ENCODE peak calls at places on chromosomes 4 and X, in four cellular contexts. U, Q, H and C are unnamed samples.
A peak's percentile ranks its signal among the peaks of the same experiment; 100 is the strongest.

GRCh38 chr4:182190306-182190705 is 52.9 kb upstream of the TENM3 start:
- DNase-seq in U (no peak), H (no peak), Q (no peak), C (no peak)

GRCh38 chrX:103098488-103098887 is 5.5 kb upstream of the NXF3 start:
- DNase-seq in H (no peak), U (no peak), Q (no peak), C (no peak)

GRCh38 chr4:87071401-87071800 is 136.6 kb downstream of the AFF1 start:
- DNase-seq in U (no peak), H (no peak), Q (peak; percentile 37), C (no peak)

GRCh38 chr4:181597766-181598165 is 645.4 kb upstream of the TENM3 start:
- DNase-seq in Q (no peak), U (no peak), H (no peak), C (no peak)

GRCh38 chrX:150080497-150080896 is 142.2 kb upstream of the EOLA2 start:
- DNase-seq in H (no peak), U (no peak), Q (no peak), C (no peak)

GRCh38 chr4:114598191-114599121 is at the start of gene UGT8:
- DNase-seq in Q (peak; percentile 87), H (no peak), U (no peak), C (peak; percentile 15)

GRCh38 chr4:184446132-184446531 is 28.2 kb downstream of the IRF2 start:
- DNase-seq in Q (no peak), H (no peak), U (no peak), C (no peak)

GRCh38 chr4:8230891-8231290 is 31.8 kb downstream of the SH3TC1 start:
- DNase-seq in Q (no peak), U (no peak), H (no peak), C (no peak)

GRCh38 chrX:74230094-74230493 is 73.9 kb upstream of the ZCCHC13 start:
- DNase-seq in Q (no peak), U (no peak), H (no peak), C (no peak)

GRCh38 chr4:89704651-89705395 is 132.1 kb downstream of the SNCA start:
- DNase-seq in H (no peak), U (no peak), Q (no peak), C (no peak)

GRCh38 chrX:36908801-36909403 is 99.3 kb upstream of the FAM47C start:
- DNase-seq in U (no peak), Q (no peak), H (no peak), C (no peak)

GRCh38 chr4:121155893-121156292 is 8.2 kb downstream of the TNIP3 start:
- DNase-seq in Q (no peak), U (no peak), H (peak; percentile 54), C (peak; percentile 53)
- H3K4me3 ChIP-seq in Q (no peak overlapping the region), U (no peak overlapping the region), H (peak overlapping the region; percentile 59), C (peak overlapping the region; percentile 35)

DNA sequence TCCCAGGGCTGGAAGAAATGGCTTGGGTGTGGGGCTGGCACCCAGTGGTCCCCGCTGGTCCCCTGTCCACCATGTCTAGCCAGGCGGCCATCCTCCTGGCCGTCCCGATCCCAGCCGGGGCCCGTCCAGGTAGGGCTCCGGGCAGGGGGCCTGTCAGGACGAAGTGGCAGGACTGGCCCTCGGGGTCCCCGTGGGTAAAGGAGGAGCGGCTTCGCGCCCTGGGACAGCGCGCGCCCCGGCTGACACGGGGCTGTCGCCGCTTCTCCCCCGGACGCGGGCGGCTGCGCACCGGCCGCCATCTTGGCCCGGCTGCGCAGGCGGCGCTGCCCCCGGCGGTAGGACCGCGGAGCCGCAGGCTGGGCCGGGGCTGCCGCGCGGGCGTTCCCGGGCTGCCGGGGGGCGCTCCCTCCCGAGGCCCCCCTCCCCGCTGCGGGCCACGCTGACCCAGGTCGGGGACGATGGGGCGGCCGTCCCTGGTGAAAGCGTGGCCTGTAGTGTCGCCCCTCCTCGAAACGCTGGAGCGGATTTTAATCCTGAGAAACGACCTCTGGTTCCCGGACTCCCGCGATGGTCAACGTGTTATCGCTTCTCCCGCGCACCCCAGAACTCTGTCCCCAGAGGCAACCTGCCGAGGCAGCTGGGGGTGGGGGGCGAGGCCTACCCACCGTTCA is 60.4 kb upstream of the BCOR start:
- DNase-seq in U (peak; percentile 38), Q (peak; percentile 44), H (no peak), C (peak; percentile 55)
- H3K27me3 ChIP-seq in U (peaks cover 3% of the 10 kb centered on the region), Q (no peaks in the 10 kb centered on the region), H (no peaks in the 10 kb centered on the region), C (no peaks in the 10 kb centered on the region)

GRCh38 chr4:175413561-175413960 is 398.5 kb downstream of the GPM6A start:
- DNase-seq in Q (no peak), H (no peak), U (no peak), C (no peak)
- H3K9me3 ChIP-seq in Q (no peaks in the 10 kb centered on the region), H (peaks cover 10% of the 10 kb centered on the region), U (no peaks in the 10 kb centered on the region), C (no peaks in the 10 kb centered on the region)

GRCh38 chrX:12137982-12138365 is 299 bp upstream of the FRMPD4 start:
- DNase-seq in U (no peak), H (no peak), Q (no peak), C (no peak)

GRCh38 chrX:12142661-12143060 is 4.4 kb downstream of the FRMPD4 start:
- DNase-seq in U (no peak), H (no peak), Q (no peak), C (no peak)

GRCh38 chrX:12139934-12140611 is 1.8 kb downstream of the FRMPD4 start:
- DNase-seq in H (no peak), Q (no peak), U (no peak), C (no peak)

GRCh38 chrX:12141511-12141910 is 3.2 kb downstream of the FRMPD4 start:
- DNase-seq in Q (no peak), U (no peak), H (no peak), C (no peak)

GRCh38 chrX:12138366-12139313 is at the start of gene FRMPD4:
- DNase-seq in H (no peak), Q (no peak), U (no peak), C (peak; percentile 33)
- H3K4me3 ChIP-seq in H (peak within 1 kb of the TSS; percentile 64), Q (no peak within 1 kb of the TSS), U (no peak within 1 kb of the TSS), C (peak within 1 kb of the TSS; percentile 33)

DNA sequence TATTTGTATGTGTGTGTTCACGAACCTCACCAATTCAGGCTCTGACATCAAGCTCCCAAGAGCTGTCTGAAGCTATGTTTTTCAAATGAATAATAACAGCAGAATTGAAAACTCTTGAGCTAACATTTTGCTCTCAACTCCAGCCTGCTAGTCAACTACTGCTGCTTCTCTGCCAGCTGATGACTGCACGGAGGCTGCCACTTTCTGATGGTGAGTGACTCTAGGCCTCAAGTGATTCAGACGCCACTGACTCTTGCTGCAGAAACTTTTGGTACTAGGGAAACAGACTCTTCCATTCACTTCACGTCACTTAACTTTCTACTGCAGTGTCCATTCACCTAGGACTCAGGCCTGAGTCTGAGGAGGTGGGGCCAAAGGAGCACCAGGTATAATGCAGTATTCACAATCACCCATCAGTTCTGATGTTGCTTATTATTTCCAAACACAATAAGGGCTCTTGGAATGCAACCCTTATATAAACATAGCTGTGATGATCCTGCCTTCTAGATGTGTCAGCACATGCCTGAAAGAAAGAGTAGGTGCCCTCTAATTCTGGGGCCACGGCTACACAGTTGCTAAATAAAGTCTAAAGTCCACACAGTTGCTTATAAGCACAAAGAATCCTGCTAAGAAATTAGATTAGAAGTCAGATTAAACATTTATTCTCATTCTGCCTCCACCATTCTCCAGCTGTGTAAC is 16.0 kb downstream of the PRDM8 start:
- DNase-seq in Q (no peak), H (no peak), U (no peak), C (peak; percentile 75)
- H3K27me3 ChIP-seq in Q (peaks cover 12% of the 10 kb centered on the region), H (no peaks in the 10 kb centered on the region), U (no peaks in the 10 kb centered on the region), C (no peaks in the 10 kb centered on the region)

DNA sequence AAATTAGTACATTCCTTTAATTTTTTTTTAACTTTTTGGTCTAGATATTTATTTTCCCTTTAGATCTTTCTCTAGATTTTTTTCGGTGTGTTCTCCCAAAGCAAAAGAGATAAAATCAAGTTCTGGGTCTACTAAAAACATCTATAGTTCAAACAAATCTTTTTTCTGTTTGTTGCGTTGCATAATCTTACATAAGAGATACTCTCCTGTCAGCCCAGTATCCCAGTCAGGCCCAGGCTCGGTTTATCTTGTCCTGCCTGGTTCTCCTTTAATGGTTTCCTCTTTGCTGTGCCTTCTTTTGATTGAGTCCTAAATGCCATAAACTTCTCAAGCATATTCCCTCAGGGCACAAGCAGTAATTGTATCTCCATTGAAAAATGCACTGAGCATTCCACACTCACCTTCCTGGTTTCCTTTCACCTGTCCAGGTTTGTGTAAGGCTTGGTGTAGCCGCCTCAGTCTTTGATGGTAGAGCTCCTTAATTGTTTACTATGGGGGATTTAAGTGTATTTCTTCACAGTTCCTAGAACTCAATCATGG is 104.9 kb downstream of the TMEM131L start:
- DNase-seq in H (no peak), Q (no peak), U (no peak), C (no peak)
- H3K9me3 ChIP-seq in H (no peaks in the 10 kb centered on the region), Q (no peaks in the 10 kb centered on the region), U (no peaks in the 10 kb centered on the region), C (no peaks in the 10 kb centered on the region)

DNA sequence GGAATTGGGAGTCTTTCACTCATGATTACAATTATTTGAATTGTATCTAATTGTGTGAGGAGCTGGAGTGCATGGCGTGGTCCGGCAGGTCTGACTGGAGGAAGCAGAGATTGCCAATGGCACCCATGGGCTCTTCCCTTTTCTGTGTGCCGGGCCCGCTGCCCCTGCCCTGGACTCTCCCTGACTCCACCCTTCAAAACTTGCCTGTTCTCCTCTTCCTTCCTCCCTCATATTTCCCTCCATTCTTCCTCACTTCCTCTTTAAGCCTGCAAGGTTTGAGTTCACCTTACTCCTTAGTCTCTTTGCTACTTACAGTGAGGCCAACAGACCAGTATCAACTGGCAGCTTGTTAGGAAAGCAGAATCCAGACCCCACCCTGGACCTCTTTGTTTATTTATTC is 6.5 kb upstream of the STBD1 start:
- DNase-seq in U (no peak), Q (no peak), H (no peak), C (no peak)
- H3K4me3 ChIP-seq in U (no peak overlapping the region), Q (no peak overlapping the region), H (no peak overlapping the region), C (no peak overlapping the region)

GRCh38 chr4:104128850-104129213 is 365.9 kb downstream of the CXXC4 start:
- DNase-seq in Q (no peak), H (no peak), U (no peak), C (no peak)
- H3K27me3 ChIP-seq in Q (no peaks in the 10 kb centered on the region), H (no peaks in the 10 kb centered on the region), U (no peaks in the 10 kb centered on the region), C (no peaks in the 10 kb centered on the region)

GRCh38 chrX:67781132-67781531 is 237.3 kb downstream of the AR start:
- DNase-seq in Q (no peak), H (no peak), U (peak; percentile 20), C (no peak)

GRCh38 chrX:67784712-67785111 is 240.9 kb downstream of the AR start:
- DNase-seq in Q (no peak), H (no peak), U (no peak), C (no peak)

GRCh38 chrX:67777148-67777547 is 233.3 kb downstream of the AR start:
- DNase-seq in U (no peak), Q (no peak), H (no peak), C (no peak)

GRCh38 chrX:67780694-67781109 is 236.9 kb downstream of the AR start:
- DNase-seq in H (peak; percentile 88), Q (peak; percentile 33), U (peak; percentile 75), C (peak; percentile 83)

GRCh38 chrX:67779099-67779498 is 235.3 kb downstream of the AR start:
- DNase-seq in U (no peak), H (no peak), Q (no peak), C (no peak)
- H3K9me3 ChIP-seq in U (no peaks in the 10 kb centered on the region), H (no peaks in the 10 kb centered on the region), Q (no peaks in the 10 kb centered on the region), C (no peaks in the 10 kb centered on the region)

GRCh38 chr4:5824227-5824626 is 68.7 kb downstream of the CRMP1 start:
- DNase-seq in U (no peak), Q (no peak), H (no peak), C (no peak)

GRCh38 chr4:5822617-5823016 is 70.3 kb downstream of the CRMP1 start:
- DNase-seq in Q (no peak), U (no peak), H (no peak), C (no peak)

GRCh38 chr4:5824635-5825034 is 68.3 kb downstream of the CRMP1 start:
- DNase-seq in U (no peak), Q (no peak), H (no peak), C (no peak)

GRCh38 chr4:5821665-5822358 is 71.1 kb downstream of the CRMP1 start:
- DNase-seq in H (no peak), U (no peak), Q (no peak), C (no peak)

GRCh38 chr4:5823542-5824211 is 69.2 kb downstream of the CRMP1 start:
- DNase-seq in Q (no peak), H (no peak), U (no peak), C (no peak)
- H3K4me3 ChIP-seq in Q (no peak overlapping the region), H (no peak overlapping the region), U (no peak overlapping the region), C (no peak overlapping the region)